ENCODE peak calls at places on chromosomes 4 and X, in seven cellular contexts. One of them, this sample, is unnamed.

GRCh38 chr4:56123051-56123450 is 174.3 kb downstream of the CEP135 start:
- DNase-seq in tibial nerve: no peak
- DNase-seq in suprapubic skin: no peak
- DNase-seq in uterus: no peak
- DNase-seq in esophagus squamous epithelium: no peak
- DNase-seq in sigmoid colon: no peak
- DNase-seq in right lobe of liver: no peak
- DNase-seq in this sample: no peak

GRCh38 chrX:153669174-153669890 is 4.3 kb downstream of the PNCK start:
- DNase-seq in tibial nerve: no peak
- DNase-seq in suprapubic skin: no peak
- DNase-seq in uterus: no peak
- DNase-seq in esophagus squamous epithelium: no peak
- DNase-seq in sigmoid colon: peak; percentile 60
- DNase-seq in right lobe of liver: no peak
- DNase-seq in this sample: no peak

GRCh38 chrX:111164728-111165127 is 68.7 kb downstream of the PAK3 start:
- DNase-seq in tibial nerve: no peak
- DNase-seq in suprapubic skin: no peak
- DNase-seq in uterus: no peak
- DNase-seq in esophagus squamous epithelium: no peak
- DNase-seq in sigmoid colon: no peak
- DNase-seq in right lobe of liver: no peak
- DNase-seq in this sample: no peak

GRCh38 chrX:47148946-47149345 is 3.9 kb downstream of the RBM10 start:
- DNase-seq in tibial nerve: no peak
- DNase-seq in suprapubic skin: no peak
- DNase-seq in uterus: no peak
- DNase-seq in esophagus squamous epithelium: no peak
- DNase-seq in sigmoid colon: no peak
- DNase-seq in right lobe of liver: no peak
- DNase-seq in this sample: no peak

GRCh38 chr4:69057620-69058409 is 38.5 kb upstream of the UGT2B7 start:
- DNase-seq in tibial nerve: no peak
- DNase-seq in suprapubic skin: no peak
- DNase-seq in uterus: no peak
- DNase-seq in esophagus squamous epithelium: no peak
- DNase-seq in sigmoid colon: no peak
- DNase-seq in right lobe of liver: no peak
- DNase-seq in this sample: no peak

GRCh38 chrX:119684916-119685224 is 8.1 kb downstream of the SEPTIN6 start:
- DNase-seq in tibial nerve: no peak
- DNase-seq in suprapubic skin: no peak
- DNase-seq in uterus: no peak
- DNase-seq in esophagus squamous epithelium: no peak
- DNase-seq in sigmoid colon: no peak
- DNase-seq in right lobe of liver: no peak
- DNase-seq in this sample: no peak

GRCh38 chr4:42636591-42636990 is 20.3 kb downstream of the ATP8A1 start:
- DNase-seq in tibial nerve: no peak
- DNase-seq in suprapubic skin: no peak
- DNase-seq in uterus: no peak
- DNase-seq in esophagus squamous epithelium: no peak
- DNase-seq in sigmoid colon: no peak
- DNase-seq in right lobe of liver: no peak
- DNase-seq in this sample: no peak

GRCh38 chrX:16239211-16239610 is 71.9 kb downstream of the MAGEB17 start:
- DNase-seq in tibial nerve: no peak
- DNase-seq in suprapubic skin: no peak
- DNase-seq in uterus: no peak
- DNase-seq in esophagus squamous epithelium: no peak
- DNase-seq in sigmoid colon: no peak
- DNase-seq in right lobe of liver: no peak
- DNase-seq in this sample: peak; percentile 50

GRCh38 chrX:128436397-128437103 is 384.3 kb upstream of the ACTRT1 start:
- DNase-seq in tibial nerve: no peak
- DNase-seq in suprapubic skin: no peak
- DNase-seq in uterus: no peak
- DNase-seq in esophagus squamous epithelium: no peak
- DNase-seq in sigmoid colon: no peak
- DNase-seq in right lobe of liver: no peak
- DNase-seq in this sample: no peak

GRCh38 chr4:164239976-164240375 is 514.0 kb upstream of the SMIM31 start:
- DNase-seq in tibial nerve: no peak
- DNase-seq in suprapubic skin: no peak
- DNase-seq in uterus: no peak
- DNase-seq in esophagus squamous epithelium: no peak
- DNase-seq in sigmoid colon: no peak
- DNase-seq in right lobe of liver: no peak
- DNase-seq in this sample: no peak

GRCh38 chr4:120977435-120977997 is 55.0 kb upstream of the PRDM5 start:
- DNase-seq in tibial nerve: no peak
- DNase-seq in suprapubic skin: no peak
- DNase-seq in uterus: no peak
- DNase-seq in esophagus squamous epithelium: no peak
- DNase-seq in sigmoid colon: no peak
- DNase-seq in right lobe of liver: no peak
- DNase-seq in this sample: peak; percentile 33

GRCh38 chrX:118571829-118572228 is 76.2 kb downstream of the DOCK11 start:
- DNase-seq in tibial nerve: no peak
- DNase-seq in suprapubic skin: no peak
- DNase-seq in uterus: no peak
- DNase-seq in esophagus squamous epithelium: no peak
- DNase-seq in sigmoid colon: no peak
- DNase-seq in right lobe of liver: peak; percentile 50
- DNase-seq in this sample: no peak

GRCh38 chr4:107665001-107665400 is 55.0 kb downstream of the PAPSS1 start:
- DNase-seq in tibial nerve: no peak
- DNase-seq in suprapubic skin: no peak
- DNase-seq in uterus: no peak
- DNase-seq in esophagus squamous epithelium: no peak
- DNase-seq in sigmoid colon: no peak
- DNase-seq in right lobe of liver: no peak
- DNase-seq in this sample: no peak

GRCh38 chr4:38266616-38267015 is 306.4 kb downstream of the PTTG2 start:
- DNase-seq in tibial nerve: no peak
- DNase-seq in suprapubic skin: no peak
- DNase-seq in uterus: no peak
- DNase-seq in esophagus squamous epithelium: no peak
- DNase-seq in sigmoid colon: no peak
- DNase-seq in right lobe of liver: no peak
- DNase-seq in this sample: no peak

GRCh38 chrX:68938244-68939004 is 109.6 kb downstream of the EFNB1 start:
- DNase-seq in tibial nerve: no peak
- DNase-seq in suprapubic skin: peak; percentile 43
- DNase-seq in uterus: no peak
- DNase-seq in esophagus squamous epithelium: no peak
- DNase-seq in sigmoid colon: peak; percentile 50
- DNase-seq in right lobe of liver: no peak
- DNase-seq in this sample: no peak

GRCh38 chr4:149896428-149896827 is 80.8 kb upstream of the IQCM start:
- DNase-seq in tibial nerve: no peak
- DNase-seq in suprapubic skin: no peak
- DNase-seq in uterus: no peak
- DNase-seq in esophagus squamous epithelium: no peak
- DNase-seq in sigmoid colon: no peak
- DNase-seq in right lobe of liver: no peak
- DNase-seq in this sample: no peak

GRCh38 chrX:43813898-43814297 is 68.4 kb downstream of the MAOB start:
- DNase-seq in tibial nerve: no peak
- DNase-seq in suprapubic skin: no peak
- DNase-seq in uterus: no peak
- DNase-seq in esophagus squamous epithelium: no peak
- DNase-seq in sigmoid colon: no peak
- DNase-seq in right lobe of liver: no peak
- DNase-seq in this sample: no peak

GRCh38 chr4:113882668-113883067 is 96.8 kb downstream of the ARSJ start:
- DNase-seq in tibial nerve: no peak
- DNase-seq in suprapubic skin: no peak
- DNase-seq in uterus: no peak
- DNase-seq in esophagus squamous epithelium: no peak
- DNase-seq in sigmoid colon: no peak
- DNase-seq in right lobe of liver: no peak
- DNase-seq in this sample: no peak

GRCh38 chr4:96352051-96352517 is 512.2 kb downstream of the PDHA2 start:
- DNase-seq in tibial nerve: no peak
- DNase-seq in suprapubic skin: no peak
- DNase-seq in uterus: no peak
- DNase-seq in esophagus squamous epithelium: no peak
- DNase-seq in sigmoid colon: no peak
- DNase-seq in right lobe of liver: no peak
- DNase-seq in this sample: no peak

GRCh38 chrX:64885850-64886249 is 90.4 kb downstream of the ZC4H2 start:
- DNase-seq in tibial nerve: no peak
- DNase-seq in suprapubic skin: no peak
- DNase-seq in uterus: no peak
- DNase-seq in esophagus squamous epithelium: no peak
- DNase-seq in sigmoid colon: no peak
- DNase-seq in right lobe of liver: no peak
- DNase-seq in this sample: no peak

GRCh38 chrX:44568196-44568595 is 25.5 kb upstream of the FUNDC1 start:
- DNase-seq in tibial nerve: no peak
- DNase-seq in suprapubic skin: no peak
- DNase-seq in uterus: no peak
- DNase-seq in esophagus squamous epithelium: no peak
- DNase-seq in sigmoid colon: no peak
- DNase-seq in right lobe of liver: no peak
- DNase-seq in this sample: no peak

GRCh38 chr4:166017804-166018203 is 144.8 kb downstream of the TLL1 start:
- DNase-seq in tibial nerve: no peak
- DNase-seq in suprapubic skin: no peak
- DNase-seq in uterus: no peak
- DNase-seq in esophagus squamous epithelium: no peak
- DNase-seq in sigmoid colon: no peak
- DNase-seq in right lobe of liver: no peak
- DNase-seq in this sample: no peak

GRCh38 chr4:31548823-31549222 is 828.7 kb downstream of the PCDH7 start:
- DNase-seq in tibial nerve: no peak
- DNase-seq in suprapubic skin: no peak
- DNase-seq in uterus: no peak
- DNase-seq in esophagus squamous epithelium: no peak
- DNase-seq in sigmoid colon: no peak
- DNase-seq in right lobe of liver: no peak
- DNase-seq in this sample: no peak

DNA sequence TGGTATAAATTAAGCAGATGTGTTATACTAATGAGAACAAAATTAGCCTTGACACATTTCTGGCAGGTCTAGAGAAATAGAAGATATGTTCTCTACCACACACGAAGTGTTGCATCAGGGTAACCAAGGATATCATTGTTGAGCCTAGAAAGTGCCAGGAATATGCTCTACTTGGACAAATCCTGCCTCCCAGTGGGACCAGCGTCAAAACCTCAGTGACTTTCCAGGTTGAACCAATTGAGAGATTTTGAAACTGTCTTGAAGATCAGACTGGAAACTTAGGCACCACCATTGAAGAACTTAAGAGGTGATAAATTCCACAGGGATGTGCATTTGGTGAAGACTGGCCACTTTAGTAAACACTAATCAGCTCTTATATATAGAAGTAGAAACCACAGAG is 115.9 kb downstream of the HPGD start:
- DNase-seq in tibial nerve: peak; percentile 43
- DNase-seq in suprapubic skin: no peak
- DNase-seq in uterus: no peak
- DNase-seq in esophagus squamous epithelium: no peak
- DNase-seq in sigmoid colon: no peak
- DNase-seq in right lobe of liver: no peak
- DNase-seq in this sample: no peak
- TF ChIP-seq CTCF in tibial nerve: no peak
- TF ChIP-seq CTCF in suprapubic skin: no peak
- TF ChIP-seq CTCF in uterus: no peak
- TF ChIP-seq CTCF in esophagus squamous epithelium: no peak
- TF ChIP-seq CTCF in sigmoid colon: no peak
- TF ChIP-seq CTCF in right lobe of liver: no peak
- TF ChIP-seq CTCF in this sample: no peak

DNA sequence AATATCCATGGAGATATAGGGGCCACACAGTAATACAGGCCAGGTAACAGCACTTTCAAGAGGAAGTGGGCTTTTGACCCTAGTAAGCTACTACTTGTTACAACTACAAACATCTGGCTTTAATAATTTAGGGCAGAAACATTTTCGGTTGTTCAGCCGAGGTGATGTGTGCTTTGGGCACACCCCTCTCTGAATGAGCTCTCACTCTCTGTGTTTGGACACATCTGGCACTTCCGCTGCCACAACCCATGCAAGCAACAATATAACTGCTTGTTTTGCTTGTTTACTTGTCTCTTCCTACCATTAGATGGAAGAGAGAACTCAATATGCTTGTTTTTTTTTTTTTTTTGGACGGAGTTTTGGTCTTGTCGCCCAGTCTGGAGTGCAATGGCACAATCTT is 277.2 kb downstream of the HS3ST1 start:
- DNase-seq in tibial nerve: no peak
- DNase-seq in suprapubic skin: no peak
- DNase-seq in uterus: no peak
- DNase-seq in esophagus squamous epithelium: no peak
- DNase-seq in sigmoid colon: no peak
- DNase-seq in right lobe of liver: no peak
- DNase-seq in this sample: no peak
- H3K9me3 ChIP-seq in tibial nerve: no peaks in the 10 kb centered on the region
- H3K9me3 ChIP-seq in suprapubic skin: no peaks in the 10 kb centered on the region
- H3K9me3 ChIP-seq in uterus: no peaks in the 10 kb centered on the region
- H3K9me3 ChIP-seq in esophagus squamous epithelium: no peaks in the 10 kb centered on the region
- H3K9me3 ChIP-seq in sigmoid colon: no peaks in the 10 kb centered on the region
- H3K9me3 ChIP-seq in right lobe of liver: no peaks in the 10 kb centered on the region
- H3K9me3 ChIP-seq in this sample: no peaks in the 10 kb centered on the region

DNA sequence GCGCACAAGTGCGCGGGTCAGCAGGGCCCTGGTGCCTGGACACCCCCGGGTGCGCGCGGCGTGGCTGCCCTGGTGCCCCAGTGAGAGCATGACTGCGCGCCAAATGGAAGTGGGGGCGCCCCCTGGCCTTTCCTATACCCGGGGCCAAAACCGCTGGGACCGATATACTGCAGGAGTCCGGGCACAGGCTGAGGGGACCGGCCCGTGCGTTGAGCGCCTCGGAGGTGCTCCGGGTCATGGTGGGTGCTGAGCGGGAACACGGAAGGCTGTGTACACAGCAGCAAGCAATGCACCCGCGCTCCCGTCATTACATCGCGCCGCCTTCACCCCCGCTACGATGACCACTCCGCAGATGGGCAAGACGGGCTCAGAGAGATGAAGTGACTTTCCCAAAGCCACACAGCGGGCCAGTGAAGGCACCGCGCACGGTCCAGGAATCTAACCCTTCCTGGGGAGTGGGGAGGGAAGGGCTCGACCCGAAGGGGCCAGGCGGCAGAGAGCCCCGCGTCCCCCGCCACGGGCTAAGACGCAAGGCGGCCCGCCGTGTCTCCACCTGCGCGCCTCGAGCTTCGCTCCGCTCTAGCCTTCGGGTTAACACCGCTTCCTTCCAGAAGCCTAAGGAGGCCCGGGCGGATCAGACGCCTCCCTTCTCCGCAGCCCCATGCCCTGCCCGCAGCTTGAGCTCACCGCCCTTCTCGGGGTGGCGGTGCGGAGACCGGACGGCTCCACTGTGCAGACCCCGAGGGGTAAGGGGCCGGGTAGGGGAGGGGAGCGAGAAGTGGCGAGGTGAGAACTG is 11.3 kb downstream of the HMX1 start:
- DNase-seq in tibial nerve: no peak
- DNase-seq in suprapubic skin: no peak
- DNase-seq in uterus: no peak
- DNase-seq in esophagus squamous epithelium: no peak
- DNase-seq in sigmoid colon: no peak
- DNase-seq in right lobe of liver: no peak
- DNase-seq in this sample: no peak
- H3K27me3 ChIP-seq in tibial nerve: no peaks in the 10 kb centered on the region
- H3K27me3 ChIP-seq in suprapubic skin: peaks cover 100% of the 10 kb centered on the region
- H3K27me3 ChIP-seq in uterus: peaks cover 70% of the 10 kb centered on the region
- H3K27me3 ChIP-seq in esophagus squamous epithelium: peaks cover 76% of the 10 kb centered on the region
- H3K27me3 ChIP-seq in sigmoid colon: peaks cover 98% of the 10 kb centered on the region
- H3K27me3 ChIP-seq in right lobe of liver: peaks cover 33% of the 10 kb centered on the region
- H3K27me3 ChIP-seq in this sample: peaks cover 86% of the 10 kb centered on the region

GRCh38 chrX:138847930-138848329 is 136.4 kb upstream of the FGF13 start:
- DNase-seq in tibial nerve: no peak
- DNase-seq in suprapubic skin: no peak
- DNase-seq in uterus: no peak
- DNase-seq in esophagus squamous epithelium: no peak
- DNase-seq in sigmoid colon: no peak
- DNase-seq in right lobe of liver: no peak
- DNase-seq in this sample: no peak
- TF ChIP-seq CTCF in tibial nerve: no peak
- TF ChIP-seq CTCF in suprapubic skin: no peak
- TF ChIP-seq CTCF in uterus: no peak
- TF ChIP-seq CTCF in esophagus squamous epithelium: no peak
- TF ChIP-seq CTCF in sigmoid colon: no peak
- TF ChIP-seq CTCF in right lobe of liver: no peak
- TF ChIP-seq CTCF in this sample: no peak

This sample was measured in AG04450.